ENCODE peak calls at places on chromosomes 4 and X, in six cellular contexts. E is epithelial cell of esophagus; F is activated T-cell treated with anti-CD3 and anti-CD28 coated beads, Interleukin-2, amount 50 U/mL, for 72 hours; Q is activated CD8-positive, alpha-beta T cell treated with anti-CD3 and anti-CD28 coated beads, Interleukin-2, amount 10 ng/mL, durations not matched to agents 7 days and 5 days; P is NCI-H345; O is T-helper 1 cell. A is an unnamed sample.

GRCh38 chr4:37453361-37454262 is 209.1 kb downstream of the NWD2 start:
- DNase-seq in E (peak), F (peak), Q (peak), P (peak), O (no peak), A (no peak)

GRCh38 chr4:105990933-105991332 is 95.7 kb downstream of the NPNT start:
- DNase-seq in E (peak), F (no peak), Q (no peak), P (no peak), O (no peak), A (peak)

GRCh38 chr4:94507281-94507680 is 55.5 kb downstream of the PDLIM5 start:
- DNase-seq in E (peak), F (no peak), Q (no peak), P (no peak), O (no peak), A (no peak)

GRCh38 chr4:67659065-67659464 is 41.9 kb downstream of the UBA6 start:
- DNase-seq in E (no peak), F (no peak), Q (no peak), P (no peak), O (no peak), A (no peak)

GRCh38 chr4:3111461-3111860 is 37.0 kb downstream of the HTT start:
- DNase-seq in E (peak), F (no peak), Q (no peak), P (no peak), O (no peak), A (no peak)

GRCh38 chrX:48665991-48666390 is 17.6 kb upstream of the WAS start:
- DNase-seq in E (peak), F (no peak), Q (no peak), P (no peak), O (no peak), A (no peak)

GRCh38 chr4:86496094-86497060 is 97.7 kb upstream of the PTPN13 start:
- DNase-seq in E (peak), F (peak), Q (peak), P (peak), O (no peak), A (no peak)

GRCh38 chr4:150534818-150535217 is 47.1 kb upstream of the MAB21L2 start:
- DNase-seq in E (no peak), F (no peak), Q (no peak), P (no peak), O (no peak), A (no peak)

GRCh38 chr4:25307596-25307995 is 5.0 kb upstream of the ZCCHC4 start:
- DNase-seq in E (no peak), F (no peak), Q (no peak), P (no peak), O (no peak), A (no peak)

GRCh38 chr4:55074386-55074785 is 51.0 kb downstream of the KDR start:
- DNase-seq in E (no peak), F (no peak), Q (no peak), P (no peak), O (no peak), A (no peak)

GRCh38 chrX:41558531-41558930 is 111.4 kb downstream of the NYX start:
- DNase-seq in E (peak), F (no peak), Q (peak), P (no peak), O (no peak), A (no peak)

GRCh38 chr4:77169496-77169895 is 12.5 kb downstream of the CCNG2 start:
- DNase-seq in E (no peak), F (no peak), Q (no peak), P (no peak), O (no peak), A (no peak)

GRCh38 chrX:120260369-120260768 is 9.8 kb downstream of the ZBTB33 start:
- DNase-seq in E (peak), F (no peak), Q (no peak), P (peak), O (no peak), A (no peak)

GRCh38 chrX:47264507-47265173 is 31.8 kb downstream of the USP11 start:
- DNase-seq in E (peak), F (peak), Q (no peak), P (no peak), O (no peak), A (no peak)

GRCh38 chr4:170008376-170008775 is 17.8 kb downstream of the MFAP3L start:
- DNase-seq in E (no peak), F (no peak), Q (no peak), P (peak), O (no peak), A (no peak)

GRCh38 chrX:40323977-40324376 is 226.2 kb upstream of the BCOR start:
- DNase-seq in E (no peak), F (no peak), Q (no peak), P (no peak), O (no peak), A (no peak)

A was measured in cerebellar nuclear complex.